ENCODE peak calls at places on chromosomes 13 and 19, in five cellular contexts. U is GM23338, I is GM12878, A is A549, O is SK-N-SH. V is an unnamed sample.

GRCh38 chr19:30344446-30345425 is 27.4 kb upstream of the ZNF536 start:
- DNase-seq in U (no peak), O (no peak), I (no peak), A (peak; percentile 23), V (no peak)

GRCh38 chr13:50990050-50990449 is 80.5 kb downstream of the RNASEH2B start:
- DNase-seq in I (no peak), U (no peak), A (no peak), O (no peak), V (no peak)

GRCh38 chr13:106505295-106505694 is 30.2 kb downstream of the EFNB2 start:
- DNase-seq in I (no peak), A (no peak), O (no peak), U (no peak), V (no peak)

GRCh38 chr19:39623946-39624345 is 21.6 kb downstream of the LGALS13 start:
- DNase-seq in O (no peak), A (no peak), I (no peak), U (peak; percentile 43), V (no peak)

GRCh38 chr13:26897706-26898550 is 137.3 kb upstream of the GPR12 start:
- DNase-seq in I (no peak), A (no peak), O (no peak), U (peak; percentile 8), V (no peak)

GRCh38 chr13:50645092-50645491 is 198.4 kb downstream of the DLEU7 start:
- DNase-seq in A (no peak), I (no peak), U (no peak), O (no peak), V (no peak)

GRCh38 chr13:110206170-110206569 is 100.8 kb downstream of the COL4A1 start:
- DNase-seq in O (no peak), A (no peak), U (no peak), I (no peak), V (no peak)

GRCh38 chr19:38693380-38694223 is 46.2 kb downstream of the ACTN4 start:
- DNase-seq in O (no peak), U (peak; percentile 85), A (peak; percentile 92), I (no peak), V (peak; percentile 90)

GRCh38 chr13:23399254-23399796 is 34.2 kb downstream of the SACS start:
- DNase-seq in I (no peak), O (no peak), A (no peak), U (no peak), V (no peak)

GRCh38 chr19:40274585-40275544 is 10.3 kb downstream of the AKT2 start:
- DNase-seq in O (no peak), A (no peak), U (no peak), I (no peak), V (no peak)

GRCh38 chr13:99339230-99339721 is 32.1 kb upstream of the GPR183 start:
- DNase-seq in O (no peak), U (no peak), A (no peak), I (no peak), V (no peak)

GRCh38 chr13:64278493-64278892 is 2862.8 kb upstream of the PCDH20 start:
- DNase-seq in O (no peak), U (no peak), A (no peak), I (no peak), V (peak; percentile 22)

GRCh38 chr13:97974773-97975172 is 21.3 kb downstream of the IPO5 start:
- DNase-seq in I (no peak), U (no peak), A (no peak), O (no peak), V (no peak)

GRCh38 chr13:73938375-73939070 is 195.7 kb downstream of the KLF12 start:
- DNase-seq in O (no peak), I (no peak), U (no peak), A (peak; percentile 52), V (no peak)

GRCh38 chr13:32261567-32261966 is 53.6 kb downstream of the ZAR1L start:
- DNase-seq in I (no peak), A (no peak), O (peak; percentile 25), U (no peak), V (no peak)

GRCh38 chr19:41018736-41019290 is 27.7 kb downstream of the CYP2B6 start:
- DNase-seq in O (no peak), I (no peak), A (no peak), U (no peak), V (no peak)

GRCh38 chr13:102638741-102639140 is 42.0 kb downstream of the TPP2 start:
- DNase-seq in A (no peak), U (no peak), I (no peak), O (no peak), V (no peak)

GRCh38 chr13:74000906-74001305 is 133.3 kb downstream of the KLF12 start:
- DNase-seq in I (no peak), A (no peak), U (no peak), O (no peak), V (no peak)

GRCh38 chr13:106533101-106533939 is 2.1 kb downstream of the EFNB2 start:
- DNase-seq in U (peak; percentile 88), I (no peak), O (peak; percentile 84), A (peak; percentile 56), V (no peak)

GRCh38 chr19:34686455-34686854 is 9.0 kb downstream of the ZNF302 start:
- DNase-seq in I (no peak), A (no peak), O (no peak), U (no peak), V (no peak)

GRCh38 chr13:96744665-96745331 is 249.5 kb downstream of the OXGR1 start:
- DNase-seq in U (no peak), A (no peak), O (no peak), I (no peak), V (no peak)

GRCh38 chr13:41156611-41157010 is 24.0 kb upstream of the KBTBD6 start:
- DNase-seq in O (no peak), U (no peak), A (no peak), I (no peak), V (no peak)

GRCh38 chr13:49300716-49301589 is 53.2 kb downstream of the CDADC1 start:
- DNase-seq in I (peak; percentile 42), U (peak; percentile 87), O (peak; percentile 76), A (peak; percentile 66), V (peak; percentile 36)

GRCh38 chr13:40961826-40962225 is 57.3 kb downstream of the ELF1 start:
- DNase-seq in I (no peak), A (no peak), O (no peak), U (no peak), V (no peak)

GRCh38 chr13:45500492-45501174 is 35.9 kb downstream of the COG3 start:
- DNase-seq in U (no peak), O (no peak), I (no peak), A (no peak), V (no peak)

GRCh38 chr13:98528663-98529064 is 48.2 kb downstream of the STK24 start:
- DNase-seq in A (no peak), I (no peak), O (no peak), U (no peak), V (no peak)

GRCh38 chr13:61275740-61276139 is 139.9 kb downstream of the PCDH20 start:
- DNase-seq in I (no peak), O (no peak), U (no peak), A (no peak), V (no peak)

GRCh38 chr13:19329365-19329764 is 147.7 kb upstream of the TUBA3C start:
- DNase-seq in A (no peak), U (no peak), I (no peak), O (no peak), V (no peak)

GRCh38 chr13:103130681-103131210 is 64.5 kb upstream of the SLC10A2 start:
- DNase-seq in A (no peak), U (no peak), I (peak; percentile 71), O (no peak), V (no peak)

GRCh38 chr13:110816500-110816899 is 98.4 kb downstream of the ANKRD10 start:
- DNase-seq in A (no peak), U (no peak), I (no peak), O (no peak), V (no peak)

GRCh38 chr19:16144216-16144581 is 714 bp downstream of the HSH2D start:
- DNase-seq in A (no peak), O (no peak), I (no peak), U (no peak), V (no peak)
- H3K4me3 ChIP-seq in A (no peak overlapping the region), O (no peak overlapping the region), I (peak overlapping the region; percentile 92), U (no peak overlapping the region), V (no peak overlapping the region)

GRCh38 chr19:18855647-18856384 is 24.1 kb downstream of the UPF1 start:
- DNase-seq in U (no peak), A (no peak), I (no peak), O (no peak), V (no peak)

GRCh38 chr19:18857223-18857622 is 25.5 kb downstream of the UPF1 start:
- DNase-seq in I (no peak), O (no peak), A (no peak), U (no peak), V (no peak)

GRCh38 chr19:18854982-18855381 is 23.2 kb downstream of the UPF1 start:
- DNase-seq in A (no peak), U (no peak), I (no peak), O (no peak), V (no peak)

GRCh38 chr19:18858906-18859646 is 27.3 kb downstream of the UPF1 start:
- DNase-seq in U (no peak), O (no peak), I (no peak), A (no peak), V (no peak)

GRCh38 chr19:18856385-18857126 is 24.8 kb downstream of the UPF1 start:
- DNase-seq in A (peak; percentile 53), I (no peak), U (peak; percentile 43), O (peak; percentile 63), V (no peak)
- TF ChIP-seq CTCF in A (no peak), I (peak; percentile 27), U (peak; percentile 55), O (peak; percentile 47), V (no peak)

GRCh38 chr19:48006762-48007161 is 12.3 kb downstream of the ELSPBP1 start:
- DNase-seq in U (peak; percentile 83), I (no peak), O (no peak), A (peak; percentile 74), V (no peak)
- TF ChIP-seq REST in U (no peak), I (no peak), O (no peak), A (no peak), V (no peak)

GRCh38 chr13:112693831-112694497 is 4.1 kb downstream of the ATP11A start:
- DNase-seq in I (no peak), U (no peak), O (no peak), A (no peak), V (no peak)

GRCh38 chr13:112690242-112690943 is 555 bp downstream of the ATP11A start:
- DNase-seq in U (peak; percentile 64), I (no peak), O (peak; percentile 84), A (no peak), V (no peak)

GRCh38 chr13:112689498-112690241 is at the start of gene ATP11A:
- DNase-seq in I (no peak), O (peak; percentile 98), U (peak; percentile 86), A (peak; percentile 78), V (no peak)

GRCh38 chr13:112692104-112692503 is 2.3 kb downstream of the ATP11A start:
- DNase-seq in O (no peak), U (no peak), I (no peak), A (no peak), V (no peak)

GRCh38 chr13:112692586-112692985 is 2.7 kb downstream of the ATP11A start:
- DNase-seq in O (peak; percentile 63), U (no peak), A (no peak), I (no peak), V (no peak)
- H3K4me3 ChIP-seq in O (no peak overlapping the region), U (peak overlapping the region; percentile 85), A (no peak overlapping the region), I (peak overlapping the region; percentile 75), V (peak overlapping the region; percentile 76)